ENCODE peak calls at places on chromosomes 3 and 15, in six cellular contexts. M is astrocyte, I is Right ventricle myocardium superior, Y is skeletal muscle cell, X is NCI-H1417 treated with DMSO at 0.1 percent for 48 hours, T is lung microvascular endothelial cell. K is an unnamed sample.

GRCh38 chr3:159260049-159260662 is 458.3 kb downstream of the MFSD1 start:
- DNase-seq in M (peak; percentile 67), I (no peak), Y (peak; percentile 32), X (no peak), T (peak; percentile 77), K (peak; percentile 66)

GRCh38 chr3:138060792-138061191 is 50.8 kb downstream of the CLDN18 start:
- DNase-seq in M (no peak), I (no peak), Y (no peak), X (no peak), T (no peak), K (no peak)

GRCh38 chr3:130811552-130811951 is 64.9 kb upstream of the PIK3R4 start:
- DNase-seq in M (no peak), I (no peak), Y (no peak), X (no peak), T (no peak), K (no peak)

GRCh38 chr3:99686955-99687612 is 48.7 kb downstream of the COL8A1 start:
- DNase-seq in M (no peak), I (peak; percentile 58), Y (peak; percentile 48), X (no peak), T (peak; percentile 84), K (no peak)

GRCh38 chr3:127822166-127822835 is at the start of gene MGLL:
- DNase-seq in M (peak; percentile 35), I (peak; percentile 64), Y (no peak), X (no peak), T (peak; percentile 54), K (no peak)

GRCh38 chr3:45337839-45338470 is 50.4 kb upstream of the LARS2 start:
- DNase-seq in M (no peak), I (no peak), Y (no peak), X (no peak), T (no peak), K (no peak)

GRCh38 chr3:193869221-193870201 is 266.4 kb upstream of the HES1 start:
- DNase-seq in M (peak; percentile 91), I (peak; percentile 75), Y (peak; percentile 32), X (no peak), T (no peak), K (peak; percentile 4)

GRCh38 chr3:61924065-61924740 is 362.8 kb downstream of the PTPRG start:
- DNase-seq in M (no peak), I (peak; percentile 85), Y (no peak), X (no peak), T (peak; percentile 87), K (no peak)

GRCh38 chr15:31375772-31376171 is 49.1 kb downstream of the KLF13 start:
- DNase-seq in M (no peak), I (no peak), Y (no peak), X (no peak), T (no peak), K (no peak)

GRCh38 chr3:188266581-188267274 is 112.8 kb downstream of the LPP start:
- DNase-seq in M (peak; percentile 95), I (no peak), Y (peak; percentile 84), X (no peak), T (no peak), K (no peak)

GRCh38 chr15:38588672-38589071 is 24.1 kb upstream of the RASGRP1 start:
- DNase-seq in M (peak; percentile 27), I (no peak), Y (no peak), X (no peak), T (no peak), K (no peak)

GRCh38 chr3:5710718-5711117 is 523.2 kb downstream of the EDEM1 start:
- DNase-seq in M (no peak), I (no peak), Y (no peak), X (no peak), T (no peak), K (no peak)

GRCh38 chr3:112086857-112087524 is 802 bp downstream of the C3orf52 start:
- DNase-seq in M (peak; percentile 57), I (no peak), Y (no peak), X (no peak), T (no peak), K (no peak)

GRCh38 chr3:128760027-128760426 is 34.0 kb downstream of the RAB7A start:
- DNase-seq in M (no peak), I (no peak), Y (no peak), X (no peak), T (no peak), K (no peak)

GRCh38 chr15:79296583-79296982 is 14.1 kb downstream of the ANKRD34C start:
- DNase-seq in M (no peak), I (no peak), Y (no peak), X (no peak), T (no peak), K (no peak)

GRCh38 chr3:13567684-13568514 is 19.0 kb downstream of the FBLN2 start:
- DNase-seq in M (no peak), I (no peak), Y (no peak), X (no peak), T (no peak), K (no peak)

GRCh38 chr3:58350627-58351013 is 17.9 kb downstream of the PXK start:
- DNase-seq in M (peak; percentile 33), I (no peak), Y (peak; percentile 26), X (no peak), T (no peak), K (no peak)

GRCh38 chr3:51684971-51685751 is 14.1 kb downstream of the TEX264 start:
- DNase-seq in M (no peak), I (no peak), Y (no peak), X (no peak), T (peak; percentile 89), K (no peak)

GRCh38 chr3:133930341-133930933 is 34.8 kb upstream of the RAB6B start:
- DNase-seq in M (peak; percentile 57), I (no peak), Y (no peak), X (peak; percentile 8), T (peak; percentile 82), K (peak; percentile 55)

GRCh38 chr3:29453278-29453961 is 172.5 kb downstream of the RBMS3 start:
- DNase-seq in M (no peak), I (peak; percentile 43), Y (no peak), X (no peak), T (peak; percentile 19), K (no peak)

GRCh38 chr15:68691667-68692066 is 112.9 kb downstream of the CORO2B start:
- DNase-seq in M (no peak), I (no peak), Y (no peak), X (no peak), T (no peak), K (no peak)

GRCh38 chr3:156716105-156716862 is 41.9 kb downstream of the TIPARP start:
- DNase-seq in M (no peak), I (no peak), Y (no peak), X (no peak), T (no peak), K (no peak)

GRCh38 chr3:196813903-196814302 is 53.8 kb upstream of the SENP5 start:
- DNase-seq in M (peak; percentile 63), I (no peak), Y (no peak), X (no peak), T (peak; percentile 39), K (no peak)

GRCh38 chr3:45557886-45558285 is 36.7 kb upstream of the LIMD1 start:
- DNase-seq in M (no peak), I (no peak), Y (no peak), X (no peak), T (no peak), K (no peak)

GRCh38 chr3:60528651-60529050 is 722.6 kb downstream of the FHIT start:
- DNase-seq in M (no peak), I (no peak), Y (no peak), X (no peak), T (no peak), K (no peak)

GRCh38 chr3:177610677-177611654 is 413.7 kb upstream of the TBL1XR1 start:
- DNase-seq in M (peak; percentile 52), I (no peak), Y (no peak), X (peak; percentile 56), T (peak; percentile 66), K (no peak)

GRCh38 chr3:184691397-184692131 is 20.3 kb downstream of the MAGEF1 start:
- DNase-seq in M (no peak), I (no peak), Y (no peak), X (no peak), T (no peak), K (no peak)

GRCh38 chr3:47283193-47283537 is 421 bp downstream of the KLHL18 start:
- DNase-seq in M (no peak), I (no peak), Y (no peak), X (no peak), T (peak; percentile 26), K (no peak)

GRCh38 chr15:57708047-57708446 is 1.5 kb downstream of the POLR2M start:
- DNase-seq in M (peak; percentile 32), I (no peak), Y (no peak), X (no peak), T (peak; percentile 75), K (no peak)

GRCh38 chr15:77371850-77372249 is 48.1 kb downstream of the PEAK1 start:
- DNase-seq in M (no peak), I (no peak), Y (no peak), X (no peak), T (no peak), K (no peak)

GRCh38 chr15:80673561-80674244 is 21.4 kb upstream of the ABHD17C start:
- DNase-seq in M (no peak), I (no peak), Y (no peak), X (no peak), T (no peak), K (no peak)

GRCh38 chr15:84658080-84658787 is at the start of gene NMB:
- DNase-seq in M (peak; percentile 50), I (peak; percentile 85), Y (no peak), X (peak; percentile 12), T (peak; percentile 62), K (peak; percentile 18)

GRCh38 chr3:100984257-100984772 is 8.9 kb downstream of the ABI3BP start:
- DNase-seq in M (no peak), I (no peak), Y (no peak), X (no peak), T (no peak), K (no peak)

GRCh38 chr3:127768346-127769008 is 53.8 kb downstream of the MGLL start:
- DNase-seq in M (peak; percentile 98), I (no peak), Y (peak; percentile 85), X (no peak), T (no peak), K (peak; percentile 96)

GRCh38 chr3:80526153-80526552 is 758.4 kb upstream of the ROBO1 start:
- DNase-seq in M (no peak), I (no peak), Y (no peak), X (no peak), T (no peak), K (no peak)

GRCh38 chr3:115402651-115403050 is 220.7 kb upstream of the GAP43 start:
- DNase-seq in M (no peak), I (no peak), Y (peak; percentile 27), X (no peak), T (no peak), K (no peak)

GRCh38 chr3:54257114-54257513 is 134.8 kb downstream of the CACNA2D3 start:
- DNase-seq in M (no peak), I (no peak), Y (no peak), X (peak; percentile 15), T (no peak), K (no peak)

GRCh38 chr3:179973931-179974361 is 62.8 kb downstream of the PEX5L start:
- DNase-seq in M (no peak), I (no peak), Y (no peak), X (no peak), T (no peak), K (no peak)

GRCh38 chr15:69757186-69757585 is 304.6 kb downstream of the RPLP1 start:
- DNase-seq in M (peak; percentile 34), I (no peak), Y (no peak), X (no peak), T (no peak), K (no peak)

K was measured in AG09309.